ENCODE peak calls at places on chromosomes 1 and 21, in five cellular contexts. D is OCI-LY7; X is CD8-positive, alpha-beta memory T cell; Y is Panc1; C is lower lobe of right lung. K is an unnamed sample. For H3K4me1 and H3K9me3, the result is how much of the 10 kb centered on the place peaks cover.

GRCh38 chr1:206579747-206580437 is 32.4 kb downstream of the EIF2D start:
- DNase-seq in D (peak), X (peak), Y (no peak), C (peak), K (no peak)

GRCh38 chr1:67789551-67789950 is 43.7 kb downstream of the GNG12 start:
- DNase-seq in D (no peak), X (no peak), Y (no peak), C (no peak), K (no peak)

GRCh38 chr1:234543442-234544093 is 64.6 kb upstream of the TARBP1 start:
- DNase-seq in D (no peak), X (no peak), Y (no peak), C (no peak), K (no peak)

GRCh38 chr1:92186081-92186480 is 31.6 kb upstream of the C1orf146 start:
- DNase-seq in D (no peak), X (no peak), Y (no peak), C (no peak), K (no peak)

GRCh38 chr1:175201061-175201508 is 8.5 kb upstream of the KIAA0040 start:
- DNase-seq in D (no peak), X (no peak), Y (no peak), C (no peak), K (no peak)

GRCh38 chr1:24159366-24159765 is 16.4 kb upstream of the IL22RA1 start:
- DNase-seq in D (no peak), X (no peak), Y (no peak), C (no peak), K (no peak)

GRCh38 chr1:31651025-31651424 is 6.3 kb upstream of the PEF1 start:
- DNase-seq in D (no peak), X (no peak), Y (no peak), C (no peak), K (peak)

GRCh38 chr21:26756491-26757159 is 88.6 kb downstream of the ADAMTS1 start:
- DNase-seq in D (no peak), X (no peak), Y (no peak), C (no peak), K (no peak)

GRCh38 chr1:42820813-42821212 is 3.6 kb upstream of the SVBP start:
- DNase-seq in D (no peak), X (no peak), Y (no peak), C (no peak), K (no peak)

GRCh38 chr1:3652538-3653285 is 396 bp downstream of the TP73 start:
- DNase-seq in D (no peak), X (no peak), Y (no peak), C (no peak), K (no peak)

GRCh38 chr21:42474043-42474831 is 21.8 kb downstream of the RSPH1 start:
- DNase-seq in D (no peak), X (no peak), Y (no peak), C (no peak), K (peak)

GRCh38 chr1:245873068-245873467 is 634.0 kb downstream of the SMYD3 start:
- DNase-seq in D (no peak), X (no peak), Y (no peak), C (no peak), K (no peak)

GRCh38 chr21:30590297-30590696 is at the start of gene KRTAP22-2:
- DNase-seq in D (no peak), X (no peak), Y (no peak), C (no peak), K (no peak)

GRCh38 chr1:4110888-4111287 is 210.8 kb upstream of the C1orf174 start:
- DNase-seq in D (no peak), X (no peak), Y (no peak), C (no peak), K (no peak)

GRCh38 chr1:8342325-8342724 is 24.4 kb downstream of the SLC45A1 start:
- DNase-seq in D (no peak), X (no peak), Y (no peak), C (no peak), K (no peak)

DNA sequence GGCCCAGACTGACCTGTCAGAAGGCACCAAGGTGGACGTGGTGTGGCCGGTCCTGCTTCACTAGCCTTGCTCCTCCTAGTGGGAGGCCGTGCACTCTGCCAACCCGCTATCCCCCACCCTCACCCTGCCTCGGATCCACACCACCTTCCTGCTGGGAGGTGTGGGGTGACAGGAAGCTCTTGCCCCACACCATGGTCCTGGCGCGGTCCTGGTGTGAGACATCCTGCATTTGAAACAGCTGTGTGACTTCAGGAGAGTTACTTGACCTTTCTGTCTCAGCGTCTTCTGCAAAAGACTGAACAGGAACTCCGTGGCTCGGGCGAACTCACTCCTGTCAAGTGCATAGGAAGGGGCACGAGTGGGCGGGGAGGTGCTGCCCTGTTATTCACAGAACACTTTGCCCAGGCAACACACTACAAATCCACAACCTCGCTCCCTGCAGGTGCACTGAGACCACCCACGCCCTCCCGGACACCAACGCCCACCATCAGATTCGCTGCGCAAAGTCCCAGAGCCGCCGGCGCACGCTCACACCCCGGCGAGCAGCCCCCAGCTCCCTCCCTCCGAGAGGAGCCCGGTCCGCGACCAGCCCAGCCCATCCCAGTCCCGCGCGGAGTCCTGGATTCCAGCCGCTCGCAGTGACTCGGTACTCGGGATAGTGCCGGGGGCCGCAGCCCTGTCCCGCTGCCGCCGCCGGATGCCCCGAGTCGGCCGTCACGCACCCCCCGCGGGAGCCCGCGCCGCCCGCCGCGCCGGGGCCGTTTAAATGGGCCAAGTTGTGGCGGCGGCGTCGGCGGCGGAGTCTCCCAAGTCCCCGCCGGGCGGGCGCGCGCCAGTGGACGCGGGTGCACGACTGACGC is at the start of gene SAMD11:
- DNase-seq in D (peak), X (peak), Y (no peak), C (peak), K (peak)
- H3K4me1 ChIP-seq in D (under half), X (under half), Y (half or more), C (under half), K (under half)

DNA sequence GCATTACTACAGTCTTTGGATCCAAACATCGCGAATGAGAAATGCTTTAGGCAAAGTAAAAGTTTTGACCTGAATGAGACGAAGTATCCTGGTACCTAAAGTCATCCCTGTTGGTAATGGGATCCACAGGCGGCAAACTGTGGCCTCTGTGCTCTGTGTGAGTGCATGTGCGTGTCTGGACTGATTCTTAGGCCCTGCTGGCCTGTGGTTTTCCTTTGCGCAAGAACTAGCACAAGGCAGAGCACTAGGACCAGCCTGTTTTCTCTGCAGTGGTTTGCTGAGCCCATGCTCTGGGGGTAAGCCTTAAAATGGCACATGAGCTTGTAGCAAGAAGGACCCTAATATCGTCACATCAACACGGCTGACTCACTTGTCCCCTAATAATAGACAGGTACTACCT is 251.2 kb downstream of the DSCAM start:
- DNase-seq in D (no peak), X (no peak), Y (no peak), C (no peak), K (no peak)
- H3K9me3 ChIP-seq in D (under half), X (under half), Y (under half), C (under half), K (under half)

GRCh38 chr1:167165948-167166702 is 54.6 kb upstream of the POU2F1 start:
- DNase-seq in D (no peak), X (no peak), Y (no peak), C (no peak), K (no peak)
- H3K4me3 ChIP-seq in D (no peak), X (no peak), Y (no peak), C (no peak), K (no peak)

DNA sequence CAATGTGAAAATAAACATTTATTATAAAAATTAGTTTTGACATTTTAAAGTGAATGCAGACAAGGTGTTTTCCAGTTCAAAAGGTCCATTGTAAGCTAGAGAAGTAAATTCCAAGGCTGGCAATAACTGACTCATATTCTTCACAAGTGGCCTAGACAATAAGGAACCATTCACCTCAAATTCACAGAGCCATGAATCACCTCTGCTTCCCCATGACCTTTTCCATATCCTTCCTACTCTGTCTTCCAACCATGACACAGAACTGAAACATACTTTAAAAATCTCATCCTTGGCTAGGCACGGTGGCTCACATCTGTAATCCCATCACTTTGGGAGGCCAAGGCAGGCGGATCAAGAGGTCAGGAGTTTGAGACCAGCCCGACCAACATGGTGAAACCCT is 24.8 kb downstream of the F11R start:
- DNase-seq in D (no peak), X (no peak), Y (no peak), C (no peak), K (peak)
- H3K4me1 ChIP-seq in D (under half), X (under half), Y (under half), C (under half), K (under half)

GRCh38 chr1:152658649-152659048 is 4.5 kb upstream of the LCE2D start:
- DNase-seq in D (no peak), X (no peak), Y (no peak), C (no peak), K (no peak)
- H3K9me3 ChIP-seq in D (under half), X (under half), Y (under half), C (under half), K (under half)

DNA sequence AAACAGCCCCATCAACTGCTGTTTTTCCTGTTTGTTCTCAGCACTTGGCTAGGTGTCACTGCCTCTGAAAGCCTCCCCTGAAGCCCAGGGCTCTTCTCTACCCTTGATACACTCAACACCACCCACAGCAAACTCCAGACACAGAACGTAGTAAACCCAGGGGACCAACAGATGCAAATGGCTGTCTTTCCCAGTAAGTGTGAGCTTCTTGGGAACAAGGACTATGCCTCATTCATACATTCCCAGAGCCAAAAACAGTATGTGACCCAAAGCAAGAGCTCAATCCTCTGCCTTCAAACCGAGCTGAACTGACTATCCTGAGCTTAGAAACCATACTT is 4.4 kb downstream of the LBR start:
- DNase-seq in D (no peak), X (no peak), Y (no peak), C (no peak), K (no peak)
- H3K4me3 ChIP-seq in D (peak), X (no peak), Y (no peak), C (no peak), K (no peak)

GRCh38 chr1:33393991-33394390 is 36.9 kb downstream of the PHC2 start:
- DNase-seq in D (no peak), X (no peak), Y (no peak), C (no peak), K (no peak)

GRCh38 chr1:33393524-33393923 is 37.4 kb downstream of the PHC2 start:
- DNase-seq in D (no peak), X (no peak), Y (no peak), C (no peak), K (no peak)

GRCh38 chr1:33391669-33392068 is 39.2 kb downstream of the PHC2 start:
- DNase-seq in D (no peak), X (no peak), Y (no peak), C (no peak), K (no peak)

GRCh38 chr1:33394716-33395115 is 36.2 kb downstream of the PHC2 start:
- DNase-seq in D (no peak), X (no peak), Y (no peak), C (no peak), K (no peak)

DNA sequence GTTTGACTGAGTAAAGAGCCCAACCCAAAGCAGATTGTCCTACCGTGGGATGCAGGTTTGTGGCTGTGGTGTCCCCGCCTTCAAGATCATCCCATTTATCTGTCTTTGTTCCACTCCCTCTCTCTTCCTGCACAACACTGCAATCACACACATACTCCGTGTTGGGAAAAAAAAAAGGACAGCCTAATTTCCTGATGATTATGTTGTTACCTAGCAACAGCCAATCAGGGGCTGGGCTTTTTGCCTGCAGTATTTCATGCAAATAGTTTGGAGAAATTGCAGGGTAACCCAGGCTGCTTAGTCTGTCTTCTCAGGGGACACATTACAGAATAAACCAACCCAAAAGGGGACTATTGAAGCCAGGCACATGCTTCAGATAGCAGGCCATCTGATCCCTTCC is 38.3 kb downstream of the PHC2 start:
- DNase-seq in D (no peak), X (no peak), Y (no peak), C (no peak), K (no peak)
- H3K4me1 ChIP-seq in D (under half), X (under half), Y (under half), C (under half), K (under half)

GRCh38 chr1:49408346-49408745 is 615.4 kb downstream of the AGBL4 start:
- DNase-seq in D (no peak), X (no peak), Y (no peak), C (no peak), K (no peak)
- H3K9me3 ChIP-seq in D (under half), X (under half), Y (under half), C (under half), K (under half)

GRCh38 chr1:117271959-117272358 is 61.2 kb upstream of the VTCN1 start:
- DNase-seq in D (no peak), X (no peak), Y (no peak), C (no peak), K (peak)

GRCh38 chr1:117267232-117267774 is 56.6 kb upstream of the VTCN1 start:
- DNase-seq in D (no peak), X (no peak), Y (no peak), C (no peak), K (peak)

GRCh38 chr1:117262976-117263375 is 52.2 kb upstream of the VTCN1 start:
- DNase-seq in D (no peak), X (no peak), Y (no peak), C (no peak), K (no peak)

GRCh38 chr1:117271129-117271528 is 60.4 kb upstream of the VTCN1 start:
- DNase-seq in D (no peak), X (no peak), Y (no peak), C (no peak), K (no peak)

GRCh38 chr1:117268926-117269378 is 58.2 kb upstream of the VTCN1 start:
- DNase-seq in D (no peak), X (no peak), Y (no peak), C (no peak), K (peak)
- H3K4me3 ChIP-seq in D (no peak), X (no peak), Y (no peak), C (no peak), K (peak)

K was measured in PC-9.